ENCODE peak calls at places on chromosomes 16 and 17, in ten cellular contexts. N is brain microvascular endothelial cell, L is cardiac fibroblast, F is ascending aorta, M is fibroblast of the aortic adventitia, Q is K562, W is BJ, D is psoas muscle, H is GM23338, B is AG04450. S is an unnamed sample.

GRCh38 chr17:35082073-35082657 is 18.7 kb upstream of the RFFL start:
- DNase-seq in B (peak; percentile 52), Q (no peak), F (no peak), L (peak; percentile 86), H (no peak), W (peak; percentile 74), N (peak; percentile 43), D (no peak), M (peak; percentile 75), S (no peak)

GRCh38 chr16:50673496-50674275 is 7.4 kb downstream of the SNX20 start:
- DNase-seq in L (no peak), D (no peak), M (no peak), F (no peak), Q (no peak), W (no peak), B (no peak), N (no peak), H (peak; percentile 79), S (no peak)

GRCh38 chr17:18107971-18108370 is 585 bp upstream of the MYO15A start:
- DNase-seq in D (no peak), N (no peak), W (no peak), F (no peak), M (no peak), L (no peak), H (no peak), Q (no peak), B (no peak), S (no peak)

GRCh38 chr16:10314811-10315210 is 71.0 kb upstream of the ATF7IP2 start:
- DNase-seq in B (no peak), M (peak; percentile 8), H (no peak), Q (no peak), D (no peak), F (no peak), W (no peak), L (peak; percentile 27), N (peak; percentile 1), S (no peak)

GRCh38 chr17:40458001-40458791 is 14.9 kb downstream of the IGFBP4 start:
- DNase-seq in H (no peak), N (no peak), F (no peak), W (peak; percentile 79), M (peak; percentile 97), Q (no peak), B (peak; percentile 67), D (no peak), L (peak; percentile 77), S (peak; percentile 65)

GRCh38 chr17:81012574-81013447 is 21.2 kb downstream of the CHMP6 start:
- DNase-seq in F (no peak), N (no peak), B (no peak), L (no peak), D (no peak), H (no peak), W (no peak), Q (no peak), M (no peak), S (no peak)

GRCh38 chr16:24873028-24873427 is 27.3 kb downstream of the SLC5A11 start:
- DNase-seq in F (no peak), N (no peak), D (no peak), Q (no peak), W (no peak), B (no peak), H (no peak), M (no peak), L (no peak), S (no peak)

GRCh38 chr17:57858838-57859237 is 9.0 kb upstream of the MRPS23 start:
- DNase-seq in Q (no peak), H (no peak), W (no peak), M (no peak), B (no peak), F (no peak), N (no peak), D (no peak), L (no peak), S (no peak)

GRCh38 chr16:19179890-19180490 is 11.9 kb downstream of the SYT17 start:
- DNase-seq in W (no peak), Q (peak; percentile 80), D (peak; percentile 82), M (peak; percentile 33), N (peak; percentile 37), L (peak; percentile 52), B (no peak), F (no peak), H (peak; percentile 82), S (no peak)

GRCh38 chr17:48589060-48589830 is 796 bp downstream of the HOXB3 start:
- DNase-seq in F (no peak), B (no peak), M (no peak), Q (no peak), L (no peak), N (no peak), H (no peak), D (no peak), W (no peak), S (no peak)

GRCh38 chr17:45386180-45386579 is 46.5 kb downstream of the ARHGAP27 start:
- DNase-seq in N (no peak), B (no peak), H (no peak), M (peak; percentile 17), L (no peak), D (no peak), W (no peak), Q (no peak), F (no peak), S (no peak)

GRCh38 chr17:68355093-68355492 is 63.8 kb downstream of the ARSG start:
- DNase-seq in B (no peak), M (peak; percentile 25), W (no peak), F (no peak), D (no peak), N (peak; percentile 81), L (peak; percentile 71), Q (no peak), H (no peak), S (no peak)

GRCh38 chr17:8188408-8188839 is 1.6 kb downstream of the BORCS6 start:
- DNase-seq in D (no peak), H (no peak), M (no peak), F (no peak), B (no peak), Q (no peak), W (no peak), L (no peak), N (no peak), S (no peak)

GRCh38 chr17:3036800-3037199 is 26.6 kb downstream of the OR1D5 start:
- DNase-seq in M (no peak), W (no peak), H (no peak), Q (no peak), L (no peak), F (no peak), D (no peak), N (no peak), B (no peak), S (no peak)

GRCh38 chr17:80036715-80037477 is 454 bp downstream of the CCDC40 start:
- DNase-seq in B (no peak), N (peak; percentile 6), F (no peak), D (no peak), L (peak; percentile 39), Q (peak; percentile 45), H (peak; percentile 86), W (no peak), M (no peak), S (no peak)

DNA sequence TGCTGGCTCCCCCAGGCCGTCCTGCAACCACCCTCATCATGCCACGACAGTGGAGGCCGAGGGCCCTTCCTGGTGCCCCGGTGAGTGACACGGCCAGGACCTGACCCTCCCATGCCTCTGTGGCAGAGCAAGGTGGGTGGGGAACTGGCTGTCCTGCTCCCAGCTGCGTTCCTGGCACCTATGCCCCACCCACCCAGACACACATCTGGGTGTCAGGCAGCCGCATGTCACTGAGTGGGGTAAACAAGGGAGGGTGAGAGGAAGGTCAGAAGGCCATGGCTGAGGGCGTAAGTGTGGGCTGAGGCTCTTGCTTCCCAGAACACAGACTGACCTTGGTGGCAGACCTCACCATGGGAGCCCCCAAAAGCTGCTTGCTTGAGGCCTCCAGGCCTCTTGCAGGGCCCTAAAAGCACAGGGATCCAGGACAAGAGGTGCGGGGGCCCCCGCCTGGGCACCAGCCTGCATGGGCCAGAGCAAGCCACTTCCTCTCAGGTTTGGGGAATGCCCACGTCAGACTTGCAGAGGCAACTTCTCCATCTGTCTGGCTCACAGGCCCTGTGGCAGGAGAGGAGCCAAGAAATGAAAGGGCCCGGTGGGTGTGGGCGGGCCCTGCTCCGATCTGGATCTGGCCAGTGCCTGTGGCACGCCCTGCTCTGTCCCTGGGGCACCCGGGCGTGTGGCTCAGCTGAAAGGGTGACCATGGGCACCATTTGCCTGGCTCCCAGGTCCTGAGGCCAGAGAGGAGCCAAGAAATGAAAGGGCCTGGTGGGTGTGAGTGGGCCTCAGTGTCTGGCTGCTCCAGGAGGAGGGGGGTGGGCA is 3.9 kb upstream of the CCDC57 start:
- DNase-seq in Q (no peak), N (no peak), B (no peak), D (peak; percentile 85), H (no peak), F (peak; percentile 67), W (no peak), L (peak; percentile 90), M (peak; percentile 87), S (no peak)
- H3K4me3 ChIP-seq in Q (no peak overlapping the region), N (no peak overlapping the region), B (no peak overlapping the region), D (no peak overlapping the region), H (no peak overlapping the region), F (no peak overlapping the region), W (no peak overlapping the region), L (no peak overlapping the region), M (no peak overlapping the region), S (no peak overlapping the region)

GRCh38 chr16:2782583-2783351 is 4.6 kb downstream of the PRSS33 start:
- DNase-seq in F (no peak), B (no peak), N (no peak), H (peak; percentile 55), Q (no peak), D (no peak), M (no peak), W (no peak), L (no peak), S (no peak)
- TF ChIP-seq CTCF in F (no peak), B (no peak), N (no peak), H (no peak), Q (no peak), D (no peak), M (no peak), W (no peak), L (no peak), S (no peak)

DNA sequence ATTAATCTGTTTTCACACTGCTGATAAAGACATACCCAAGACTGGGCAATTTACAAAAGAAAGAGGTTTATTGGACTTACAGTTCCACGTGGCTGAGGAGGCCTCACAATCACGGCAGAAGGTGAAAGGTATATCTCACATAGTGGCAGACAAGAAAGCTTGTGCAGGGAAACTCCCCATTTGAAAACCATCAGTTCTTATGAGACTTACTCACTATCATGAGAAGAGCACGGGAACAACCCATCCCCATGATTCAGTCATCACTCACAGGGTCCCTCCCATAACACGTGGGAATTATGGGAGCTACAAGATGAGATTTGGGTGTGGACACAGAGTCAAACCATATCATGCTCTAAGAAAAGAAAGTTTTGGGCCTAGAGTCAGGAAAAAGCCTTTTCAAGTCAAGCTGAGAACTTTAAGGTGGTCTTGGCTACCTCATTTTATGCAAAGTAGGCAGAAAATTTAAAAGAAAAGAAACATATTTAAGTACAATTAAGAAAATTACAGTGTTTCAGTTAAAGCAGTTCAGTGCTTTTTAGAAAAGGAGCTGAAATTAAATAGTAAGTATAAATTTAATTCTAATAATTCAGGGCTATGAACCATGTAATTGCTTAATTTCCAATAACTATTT is 24.9 kb upstream of the CRYM start:
- DNase-seq in D (no peak), W (peak; percentile 44), M (peak; percentile 93), H (no peak), F (no peak), N (peak; percentile 86), B (peak; percentile 47), Q (peak; percentile 33), L (peak; percentile 97), S (no peak)
- H3K4me3 ChIP-seq in D (no peak overlapping the region), W (no peak overlapping the region), M (peak overlapping the region; percentile 90), H (peak overlapping the region; percentile 78), F (no peak overlapping the region), N (peak overlapping the region; percentile 82), B (peak overlapping the region; percentile 79), Q (no peak overlapping the region), L (peak overlapping the region; percentile 82), S (no peak overlapping the region)

GRCh38 chr17:65531508-65532431 is 29.7 kb downstream of the AXIN2 start:
- DNase-seq in B (peak; percentile 50), F (no peak), W (no peak), N (no peak), M (peak; percentile 96), H (peak; percentile 60), L (peak; percentile 73), D (peak; percentile 70), Q (no peak), S (peak; percentile 88)
- TF ChIP-seq CTCF in B (peak; percentile 27), F (peak; percentile 29), W (peak; percentile 46), N (peak; percentile 50), M (peak; percentile 58), H (peak; percentile 39), L (peak; percentile 25), D (no peak), Q (no peak), S (no peak)